ENCODE peak calls at places on chromosomes 4 and X, in five cellular contexts. T is pancreas, F is DND-41, Q is cardiac muscle cell, C is mesothelial cell of epicardium. Y is an unnamed sample.

GRCh38 chr4:53490965-53491622 is 100.2 kb downstream of the LNX1 start:
- DNase-seq in T (no peak), F (no peak), Q (peak; percentile 95), C (no peak), Y (peak; percentile 85)

GRCh38 chrX:37942170-37942569 is 64.2 kb upstream of the SYTL5 start:
- DNase-seq in T (no peak), F (no peak), Q (no peak), C (no peak), Y (no peak)

GRCh38 chr4:110085131-110085530 is 113.3 kb downstream of the ELOVL6 start:
- DNase-seq in T (no peak), F (peak; percentile 63), Q (peak; percentile 71), C (no peak), Y (no peak)

GRCh38 chr4:188127157-188127874 is 11.9 kb upstream of the TRIML1 start:
- DNase-seq in T (no peak), F (no peak), Q (peak; percentile 29), C (no peak), Y (peak; percentile 88)

GRCh38 chr4:113141901-113142346 is 92.5 kb downstream of the ANK2 start:
- DNase-seq in T (no peak), F (no peak), Q (peak; percentile 66), C (no peak), Y (no peak)

GRCh38 chrX:69152398-69152797 is 12.9 kb downstream of the PJA1 start:
- DNase-seq in T (no peak), F (no peak), Q (no peak), C (no peak), Y (peak; percentile 22)

GRCh38 chrX:120302434-120302833 is 8.8 kb downstream of the TMEM255A start:
- DNase-seq in T (no peak), F (peak; percentile 56), Q (no peak), C (no peak), Y (peak; percentile 3)

GRCh38 chr4:173909294-173909693 is 374.2 kb downstream of the FBXO8 start:
- DNase-seq in T (no peak), F (no peak), Q (no peak), C (no peak), Y (no peak)

GRCh38 chr4:155514628-155515027 is 137.9 kb upstream of the MAP9 start:
- DNase-seq in T (no peak), F (no peak), Q (no peak), C (no peak), Y (no peak)

GRCh38 chr4:41509411-41510008 is 28.4 kb upstream of the LIMCH1 start:
- DNase-seq in T (no peak), F (no peak), Q (no peak), C (no peak), Y (no peak)

GRCh38 chr4:166318810-166319525 is 445.9 kb downstream of the TLL1 start:
- DNase-seq in T (no peak), F (no peak), Q (peak; percentile 64), C (no peak), Y (peak; percentile 59)

GRCh38 chr4:100985576-100985975 is 361.8 kb downstream of the PPP3CA start:
- DNase-seq in T (no peak), F (no peak), Q (no peak), C (no peak), Y (peak; percentile 32)

GRCh38 chrX:40227111-40227510 is 129.4 kb upstream of the BCOR start:
- DNase-seq in T (no peak), F (peak; percentile 7), Q (no peak), C (no peak), Y (no peak)

GRCh38 chrX:47129879-47130358 is 14.6 kb downstream of the NDUFB11 start:
- DNase-seq in T (no peak), F (no peak), Q (peak; percentile 9), C (no peak), Y (no peak)

GRCh38 chr4:154471924-154472323 is 19.7 kb downstream of the DCHS2 start:
- DNase-seq in T (no peak), F (no peak), Q (no peak), C (no peak), Y (peak; percentile 8)

GRCh38 chrX:150012647-150013046 is 74.4 kb upstream of the EOLA2 start:
- DNase-seq in T (no peak), F (no peak), Q (peak; percentile 18), C (no peak), Y (no peak)

GRCh38 chrX:107970073-107970472 is 12.1 kb downstream of the TEX13B start:
- DNase-seq in T (no peak), F (no peak), Q (no peak), C (no peak), Y (no peak)

GRCh38 chr4:25663778-25664177 is 8.1 kb downstream of the SLC34A2 start:
- DNase-seq in T (no peak), F (no peak), Q (peak; percentile 13), C (no peak), Y (no peak)

GRCh38 chrX:71534773-71535544 is 2.1 kb downstream of the OGT start:
- DNase-seq in T (no peak), F (no peak), Q (peak; percentile 7), C (no peak), Y (no peak)

GRCh38 chrX:132716006-132716405 is 227.2 kb upstream of the MBNL3 start:
- DNase-seq in T (no peak), F (no peak), Q (no peak), C (no peak), Y (no peak)

GRCh38 chrX:85326234-85327059 is 53.0 kb downstream of the POF1B start:
- DNase-seq in T (peak; percentile 42), F (no peak), Q (no peak), C (no peak), Y (no peak)

GRCh38 chr4:149176019-149176418 is 639.6 kb downstream of the IQCM start:
- DNase-seq in T (peak; percentile 14), F (no peak), Q (no peak), C (no peak), Y (peak; percentile 13)

GRCh38 chr4:73446336-73446938 is 10.4 kb downstream of the AFP start:
- DNase-seq in T (no peak), F (peak; percentile 18), Q (peak; percentile 63), C (no peak), Y (peak; percentile 67)

GRCh38 chrX:115233497-115234219 is at the start of gene LRCH2:
- DNase-seq in T (peak; percentile 66), F (no peak), Q (peak; percentile 55), C (peak; percentile 37), Y (no peak)

GRCh38 chr4:44368413-44369167 is 80.0 kb downstream of the KCTD8 start:
- DNase-seq in T (no peak), F (no peak), Q (no peak), C (no peak), Y (peak; percentile 7)

GRCh38 chr4:157655101-157655818 is 434.7 kb downstream of the GRIA2 start:
- DNase-seq in T (no peak), F (no peak), Q (no peak), C (no peak), Y (no peak)

GRCh38 chr4:130395871-130396270 is 1299.9 kb downstream of the C4orf33 start:
- DNase-seq in T (no peak), F (no peak), Q (peak; percentile 68), C (no peak), Y (peak; percentile 58)

GRCh38 chrX:148784859-148785655 is 284.6 kb downstream of the AFF2 start:
- DNase-seq in T (no peak), F (no peak), Q (no peak), C (no peak), Y (no peak)

GRCh38 chr4:20445933-20446723 is 194.4 kb downstream of the SLIT2 start:
- DNase-seq in T (no peak), F (no peak), Q (peak; percentile 70), C (no peak), Y (no peak)

GRCh38 chr4:184757810-184758209 is 23.9 kb upstream of the CENPU start:
- DNase-seq in T (no peak), F (no peak), Q (peak; percentile 79), C (no peak), Y (no peak)

GRCh38 chrX:87583679-87584078 is 66.1 kb downstream of the KLHL4 start:
- DNase-seq in T (no peak), F (peak; percentile 3), Q (peak; percentile 36), C (no peak), Y (peak; percentile 43)

GRCh38 chrX:97119474-97120109 is 235.9 kb downstream of the RPA4 start:
- DNase-seq in T (no peak), F (no peak), Q (no peak), C (no peak), Y (peak; percentile 49)

DNA sequence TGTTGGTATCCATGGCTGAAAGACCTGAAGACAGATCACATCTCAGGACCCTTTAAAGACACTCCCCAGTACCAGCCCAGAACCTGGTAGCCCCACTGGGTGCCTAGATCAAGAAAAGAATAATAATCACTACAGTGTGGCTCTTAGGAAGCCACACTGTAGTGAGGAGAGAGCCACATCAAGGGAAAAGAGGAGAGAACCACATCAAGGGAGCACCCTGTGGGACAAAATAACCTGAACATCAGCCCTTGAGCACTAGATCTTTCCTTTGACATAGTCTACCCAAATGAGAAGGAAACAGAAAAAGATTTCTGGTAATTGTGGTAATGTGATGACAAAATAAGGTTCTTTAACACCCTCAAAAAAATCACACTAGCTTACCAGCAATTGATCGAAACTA is 15.3 kb downstream of the RTL3 start:
- DNase-seq in T (no peak), F (peak; percentile 75), Q (no peak), C (no peak), Y (no peak)
- TF ChIP-seq CTCF in T (no peak), F (no peak), Q (no peak), C (no peak), Y (no peak)

DNA sequence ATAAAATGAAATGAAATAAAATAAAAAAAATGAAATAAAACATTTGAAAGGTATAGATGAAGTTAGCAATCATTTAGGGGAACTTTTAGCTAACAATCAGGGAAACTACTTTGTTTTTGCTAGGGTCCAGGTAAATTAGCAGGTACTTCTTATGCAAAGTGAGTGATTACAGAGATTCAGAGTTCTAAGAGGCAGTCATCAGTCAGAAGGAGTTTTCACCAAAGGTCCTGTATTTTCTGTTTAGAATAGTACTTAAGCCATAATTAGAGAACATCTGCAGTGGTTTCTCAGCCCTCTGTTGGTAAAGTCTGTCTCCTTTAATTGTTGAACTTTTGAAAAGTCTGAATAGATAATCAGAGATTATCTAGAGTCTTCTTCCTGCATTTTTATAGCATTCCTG is 50.6 kb downstream of the STIM2 start:
- DNase-seq in T (no peak), F (no peak), Q (no peak), C (no peak), Y (no peak)
- TF ChIP-seq CTCF in T (no peak), F (no peak), Q (no peak), C (no peak), Y (no peak)

GRCh38 chrX:30302957-30303356 is 6.2 kb downstream of the NR0B1 start:
- DNase-seq in T (no peak), F (no peak), Q (peak; percentile 6), C (no peak), Y (peak; percentile 72)
- TF ChIP-seq CTCF in T (no peak), F (no peak), Q (no peak), C (no peak), Y (no peak)

DNA sequence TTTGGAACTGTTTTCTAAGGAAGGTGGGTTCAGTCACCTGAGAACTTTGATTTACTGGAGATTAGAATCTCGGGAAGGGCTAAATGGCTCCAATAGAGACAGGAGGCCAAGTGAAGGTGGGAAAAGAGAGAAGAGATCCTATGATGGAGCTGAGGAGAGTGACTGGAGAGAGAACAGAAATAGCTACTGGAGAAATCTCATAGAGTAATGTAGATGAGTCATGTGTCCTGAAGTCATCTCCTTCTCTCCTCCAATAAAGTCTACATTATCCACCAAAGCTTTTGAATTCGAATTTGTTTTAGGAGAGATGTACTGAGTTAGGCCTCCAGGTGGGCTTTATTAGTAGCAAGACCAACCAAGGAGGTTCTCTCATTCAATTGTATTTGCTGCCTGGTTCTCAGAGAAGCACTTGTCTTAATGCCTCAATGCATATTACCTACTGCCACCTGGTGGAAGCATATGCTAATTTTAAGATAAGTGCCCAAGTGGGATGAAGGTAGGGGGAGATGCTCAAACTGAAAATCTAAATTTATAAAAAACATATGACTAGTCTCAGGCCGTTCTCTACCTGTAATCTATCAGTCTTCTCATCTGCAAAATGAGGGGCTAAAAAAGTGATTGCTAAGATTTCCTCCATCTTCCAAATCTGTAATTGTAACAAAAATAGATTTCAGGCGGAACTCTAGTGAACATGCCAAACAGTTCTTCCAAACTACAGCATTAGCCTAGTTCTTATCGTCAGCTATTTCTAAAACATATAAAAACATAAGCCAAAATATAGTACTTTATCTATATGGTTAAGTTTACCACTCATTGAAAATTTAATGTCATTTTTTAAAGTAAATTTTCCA is 24.4 kb downstream of the TXK start:
- DNase-seq in T (no peak), F (no peak), Q (peak; percentile 48), C (no peak), Y (peak; percentile 72)
- TF ChIP-seq CTCF in T (no peak), F (peak; percentile 68), Q (peak; percentile 61), C (peak; percentile 68), Y (peak; percentile 56)

Y was measured in MCF 10A.